ENCODE peak calls at places on chromosomes 6 and 20, in four cellular contexts. W is tibial nerve, F is ovary, N is A549. D is an unnamed sample.

GRCh38 chr20:39067526-39068216 is 105.5 kb downstream of the DHX35 start:
- DNase-seq in N (no peak), W (no peak), F (no peak), D (no peak)

GRCh38 chr6:252775-253526 is 39.3 kb upstream of the DUSP22 start:
- DNase-seq in F (no peak), N (no peak), W (no peak), D (no peak)

GRCh38 chr6:44801188-44801587 is 413.7 kb downstream of the CDC5L start:
- DNase-seq in N (no peak), W (no peak), F (no peak), D (no peak)

GRCh38 chr20:12927489-12927888 is 81.3 kb upstream of the SPTLC3 start:
- DNase-seq in F (no peak), W (no peak), N (no peak), D (no peak)

GRCh38 chr20:43415661-43416430 is 41.9 kb upstream of the SRSF6 start:
- DNase-seq in F (no peak), W (no peak), N (no peak), D (no peak)

GRCh38 chr6:158219229-158219628 is 51.1 kb downstream of the GTF2H5 start:
- DNase-seq in F (no peak), N (peak), W (no peak), D (no peak)

GRCh38 chr6:130029163-130029562 is 10.8 kb downstream of the L3MBTL3 start:
- DNase-seq in W (no peak), F (no peak), N (no peak), D (no peak)

GRCh38 chr6:12327391-12327790 is 37.2 kb downstream of the EDN1 start:
- DNase-seq in F (no peak), W (no peak), N (peak), D (no peak)

GRCh38 chr20:35145141-35145564 is 2.0 kb downstream of the EDEM2 start:
- DNase-seq in F (no peak), W (no peak), N (peak), D (no peak)

GRCh38 chr6:2938632-2939083 is 32.7 kb downstream of the SERPINB6 start:
- DNase-seq in F (no peak), W (no peak), N (peak), D (no peak)

GRCh38 chr20:8549192-8549591 is 417.1 kb downstream of the PLCB1 start:
- DNase-seq in N (no peak), F (no peak), W (no peak), D (no peak)

GRCh38 chr6:3847521-3847920 is 1.7 kb upstream of the FAM50B start:
- DNase-seq in W (no peak), N (no peak), F (no peak), D (no peak)

GRCh38 chr6:47168176-47168575 is 126.0 kb upstream of the ADGRF1 start:
- DNase-seq in N (peak), W (peak), F (no peak), D (no peak)

GRCh38 chr6:139644821-139645220 is 270.4 kb upstream of the CITED2 start:
- DNase-seq in W (no peak), F (no peak), N (no peak), D (peak)

GRCh38 chr20:31962741-31963140 is 5.2 kb upstream of the XKR7 start:
- DNase-seq in W (no peak), N (no peak), F (no peak), D (no peak)

GRCh38 chr6:105587349-105588115 is 184.7 kb upstream of the PREP start:
- DNase-seq in N (peak), W (no peak), F (no peak), D (no peak)

GRCh38 chr6:62392289-62392688 is 106.3 kb upstream of the KHDRBS2 start:
- DNase-seq in N (no peak), W (no peak), F (no peak), D (no peak)
- TF ChIP-seq EP300 in N (no peak), W (no peak), F (no peak), D (no peak)

DNA sequence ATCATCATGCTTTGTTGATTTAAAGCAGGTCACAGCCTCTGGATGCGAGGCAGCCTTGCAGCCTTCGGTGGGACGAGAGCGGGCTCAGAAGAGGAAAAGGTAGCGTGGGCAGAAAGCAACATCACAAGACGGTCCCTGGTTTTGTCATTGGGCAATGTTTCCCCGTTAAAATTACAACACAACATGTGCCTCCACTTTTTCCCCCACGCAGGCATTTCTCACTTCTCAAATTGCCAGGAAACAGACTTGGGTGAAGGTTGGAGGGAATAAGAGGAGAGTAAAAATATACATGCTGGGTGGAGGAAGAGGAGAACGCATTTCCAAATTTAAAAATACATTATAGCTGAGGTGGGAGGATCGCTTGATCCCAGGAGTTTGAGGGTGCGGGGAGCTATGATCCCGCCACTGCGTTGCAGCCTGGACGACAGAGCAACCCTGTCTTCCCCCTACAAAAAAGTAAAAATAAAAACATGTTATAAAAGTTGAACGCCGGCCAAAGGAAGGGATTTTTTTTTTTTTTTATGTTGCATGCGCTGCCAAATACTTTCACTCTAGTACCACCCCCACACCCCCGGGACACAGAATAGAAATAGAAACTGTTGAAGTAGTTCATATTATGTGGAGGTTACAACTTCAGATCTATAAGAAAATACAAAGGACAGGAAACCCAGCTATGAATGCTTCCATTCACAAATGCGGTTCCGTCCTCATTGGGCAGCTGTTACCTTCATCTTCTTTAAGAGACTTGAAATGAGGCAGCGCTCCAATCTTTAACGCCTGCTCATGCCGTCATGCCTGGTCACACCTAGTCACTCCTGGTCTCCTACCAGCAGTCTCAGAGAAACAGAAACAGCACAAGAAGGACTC is 13.8 kb upstream of the NAA20 start:
- DNase-seq in N (no peak), F (no peak), W (peak), D (peak)
- H3K4me3 ChIP-seq in N (no peak), F (peak), W (peak), D (peak)

DNA sequence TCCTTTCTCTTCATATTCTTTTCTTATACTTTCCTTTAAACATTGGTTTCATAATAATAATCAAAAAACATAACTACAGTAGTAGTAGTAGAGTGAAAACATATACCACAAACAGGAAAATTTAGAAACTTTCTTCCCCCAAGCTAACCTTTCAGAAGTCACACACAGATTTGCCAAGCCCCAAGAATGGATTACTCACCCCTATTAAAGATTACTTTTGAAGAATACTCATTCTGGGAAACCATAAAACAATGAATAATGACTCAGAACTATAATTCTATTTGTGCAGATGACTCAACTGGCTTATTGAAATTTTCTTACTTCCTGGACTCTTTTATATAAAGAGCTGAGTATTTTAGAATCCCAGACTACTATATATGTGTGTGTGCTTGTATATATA is 119.4 kb upstream of the GJE1 start:
- DNase-seq in F (no peak), N (peak), W (no peak), D (no peak)
- TF ChIP-seq EP300 in F (no peak), N (no peak), W (no peak), D (no peak)

GRCh38 chr6:79246891-79247290 is 12.4 kb upstream of the HMGN3 start:
- DNase-seq in W (no peak), F (no peak), N (no peak), D (no peak)

GRCh38 chr6:79249136-79249535 is 14.7 kb upstream of the HMGN3 start:
- DNase-seq in N (no peak), F (no peak), W (no peak), D (no peak)

GRCh38 chr6:79250107-79250514 is 15.6 kb upstream of the HMGN3 start:
- DNase-seq in F (no peak), W (no peak), N (no peak), D (no peak)

GRCh38 chr6:79250559-79250958 is 16.1 kb upstream of the HMGN3 start:
- DNase-seq in W (no peak), N (no peak), F (no peak), D (no peak)
- H3K4me3 ChIP-seq in W (no peak), N (no peak), F (no peak), D (no peak)

GRCh38 chr6:143939364-143939763 is 68.7 kb downstream of the PLAGL1 start:
- DNase-seq in W (no peak), F (no peak), N (no peak), D (no peak)

GRCh38 chr6:143936986-143937765 is 70.9 kb downstream of the PLAGL1 start:
- DNase-seq in N (no peak), F (no peak), W (no peak), D (no peak)

GRCh38 chr6:143936347-143936746 is 71.7 kb downstream of the PLAGL1 start:
- DNase-seq in W (no peak), F (no peak), N (no peak), D (no peak)

GRCh38 chr6:143940011-143940597 is 68.0 kb downstream of the PLAGL1 start:
- DNase-seq in W (peak), N (peak), F (no peak), D (no peak)

GRCh38 chr6:143941852-143942627 is 66.0 kb downstream of the PLAGL1 start:
- DNase-seq in F (peak), W (peak), N (peak), D (no peak)
- TF ChIP-seq EP300 in F (no peak), W (no peak), N (no peak), D (no peak)

DNA sequence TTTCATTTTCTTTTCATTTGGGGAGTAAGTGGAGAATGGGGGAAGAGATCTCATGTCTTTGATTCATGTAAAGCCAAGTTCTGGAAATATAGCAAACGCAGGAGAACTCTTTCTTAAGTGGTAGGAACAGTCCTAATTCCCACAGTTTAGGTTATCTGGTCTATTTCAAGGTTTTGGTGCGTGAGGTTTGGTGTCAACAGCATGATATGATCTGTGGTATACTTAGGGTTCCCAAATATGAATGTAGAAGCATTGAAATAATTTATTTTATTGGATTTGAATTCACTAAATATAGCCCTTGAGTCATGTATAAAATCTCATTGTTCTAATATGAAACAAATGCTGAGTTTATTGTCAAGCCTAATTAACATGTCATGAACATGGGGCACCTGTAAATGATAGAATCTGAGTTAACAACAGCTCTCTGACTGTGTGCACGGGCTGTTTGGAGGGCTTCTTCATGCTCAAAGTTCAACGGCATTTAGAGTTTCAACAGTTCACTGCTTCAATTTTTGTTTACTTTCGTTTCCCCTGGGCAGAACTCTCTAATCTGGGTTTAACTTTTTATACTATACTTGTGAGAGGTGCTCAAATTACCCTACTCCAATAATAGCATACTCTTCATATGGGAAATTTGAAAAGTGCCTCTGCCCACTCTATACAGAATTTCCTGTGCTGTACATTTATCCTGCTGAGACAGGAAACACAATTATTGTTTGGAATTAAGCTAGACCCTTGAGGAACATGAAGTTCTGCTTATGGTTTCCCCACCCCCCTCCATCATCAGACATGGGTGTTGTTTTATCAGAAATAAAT is 236.3 kb upstream of the ZNF217 start:
- DNase-seq in W (no peak), N (peak), F (no peak), D (no peak)
- H3K4me3 ChIP-seq in W (peak), N (peak), F (peak), D (peak)

GRCh38 chr6:122220254-122220653 is 179.2 kb upstream of the HSF2 start:
- DNase-seq in F (no peak), N (no peak), W (no peak), D (no peak)
- TF ChIP-seq EP300 in F (no peak), N (no peak), W (no peak), D (no peak)

GRCh38 chr6:29680416-29680815 is 536 bp downstream of the ZFP57 start:
- DNase-seq in N (no peak), F (no peak), W (no peak), D (no peak)
- H3K4me3 ChIP-seq in N (no peak), F (no peak), W (no peak), D (no peak)

GRCh38 chr6:148445620-148446019 is 103.0 kb downstream of the SASH1 start:
- DNase-seq in N (no peak), F (no peak), W (no peak), D (no peak)

GRCh38 chr6:148443798-148444560 is 101.3 kb downstream of the SASH1 start:
- DNase-seq in F (no peak), N (no peak), W (no peak), D (no peak)

GRCh38 chr6:148446681-148447080 is 104.0 kb downstream of the SASH1 start:
- DNase-seq in N (no peak), W (no peak), F (no peak), D (no peak)

GRCh38 chr6:148447521-148448230 is 105.0 kb downstream of the SASH1 start:
- DNase-seq in W (no peak), F (no peak), N (no peak), D (no peak)

GRCh38 chr6:148445116-148445515 is 102.5 kb downstream of the SASH1 start:
- DNase-seq in W (no peak), N (no peak), F (no peak), D (no peak)
- TF ChIP-seq EP300 in W (no peak), N (no peak), F (no peak), D (no peak)

D was measured in sigmoid colon.